ENCODE peak calls at places on chromosomes 12 and 14, in five cellular contexts. One of them, this sample, is unnamed.

GRCh38 chr14:73759183-73759713 is 45.1 kb upstream of the PNMA1 start:
- DNase-seq in heart left ventricle: peak
- DNase-seq in cardiac muscle cell: peak
- DNase-seq in psoas muscle: peak
- DNase-seq in GM12878: no peak
- DNase-seq in this sample: peak

GRCh38 chr14:63454863-63455622 is 88.1 kb downstream of the PPP2R5E start:
- DNase-seq in heart left ventricle: no peak
- DNase-seq in cardiac muscle cell: peak
- DNase-seq in psoas muscle: peak
- DNase-seq in GM12878: no peak
- DNase-seq in this sample: peak

GRCh38 chr12:78121969-78122610 is 291.4 kb downstream of the NAV3 start:
- DNase-seq in heart left ventricle: no peak
- DNase-seq in cardiac muscle cell: no peak
- DNase-seq in psoas muscle: no peak
- DNase-seq in GM12878: no peak
- DNase-seq in this sample: no peak

GRCh38 chr12:48903982-48904411 is 21.3 kb downstream of the FKBP11 start:
- DNase-seq in heart left ventricle: peak
- DNase-seq in cardiac muscle cell: peak
- DNase-seq in psoas muscle: peak
- DNase-seq in GM12878: peak
- DNase-seq in this sample: peak

GRCh38 chr12:52351196-52352059 is 15.9 kb downstream of the KRT85 start:
- DNase-seq in heart left ventricle: no peak
- DNase-seq in cardiac muscle cell: no peak
- DNase-seq in psoas muscle: no peak
- DNase-seq in GM12878: no peak
- DNase-seq in this sample: peak

GRCh38 chr12:5166976-5167375 is 123.3 kb downstream of the KCNA5 start:
- DNase-seq in heart left ventricle: no peak
- DNase-seq in cardiac muscle cell: peak
- DNase-seq in psoas muscle: no peak
- DNase-seq in GM12878: no peak
- DNase-seq in this sample: no peak

GRCh38 chr12:122073815-122074214 is 4.7 kb upstream of the MLXIP start:
- DNase-seq in heart left ventricle: no peak
- DNase-seq in cardiac muscle cell: no peak
- DNase-seq in psoas muscle: no peak
- DNase-seq in GM12878: no peak
- DNase-seq in this sample: no peak

GRCh38 chr14:105525861-105526780 is at the start of gene TMEM121:
- DNase-seq in heart left ventricle: no peak
- DNase-seq in cardiac muscle cell: no peak
- DNase-seq in psoas muscle: no peak
- DNase-seq in GM12878: no peak
- DNase-seq in this sample: peak

GRCh38 chr14:61564623-61565091 is 130.7 kb upstream of the HIF1A start:
- DNase-seq in heart left ventricle: no peak
- DNase-seq in cardiac muscle cell: peak
- DNase-seq in psoas muscle: no peak
- DNase-seq in GM12878: no peak
- DNase-seq in this sample: no peak

GRCh38 chr14:20855652-20856291 is 35.4 kb upstream of the RNASE3 start:
- DNase-seq in heart left ventricle: no peak
- DNase-seq in cardiac muscle cell: peak
- DNase-seq in psoas muscle: peak
- DNase-seq in GM12878: peak
- DNase-seq in this sample: peak

GRCh38 chr12:1234073-1234472 is 243.1 kb downstream of the ERC1 start:
- DNase-seq in heart left ventricle: no peak
- DNase-seq in cardiac muscle cell: peak
- DNase-seq in psoas muscle: no peak
- DNase-seq in GM12878: no peak
- DNase-seq in this sample: peak

GRCh38 chr14:80644826-80645225 is 296.7 kb downstream of the CEP128 start:
- DNase-seq in heart left ventricle: no peak
- DNase-seq in cardiac muscle cell: no peak
- DNase-seq in psoas muscle: no peak
- DNase-seq in GM12878: no peak
- DNase-seq in this sample: no peak

GRCh38 chr14:61927015-61927414 is 164.8 kb downstream of the SNAPC1 start:
- DNase-seq in heart left ventricle: no peak
- DNase-seq in cardiac muscle cell: no peak
- DNase-seq in psoas muscle: no peak
- DNase-seq in GM12878: no peak
- DNase-seq in this sample: no peak

GRCh38 chr12:49853671-49854070 is 10.8 kb upstream of the BCDIN3D start:
- DNase-seq in heart left ventricle: no peak
- DNase-seq in cardiac muscle cell: no peak
- DNase-seq in psoas muscle: no peak
- DNase-seq in GM12878: no peak
- DNase-seq in this sample: no peak

GRCh38 chr12:50934981-50935807 is 17.1 kb upstream of the HIGD1C start:
- DNase-seq in heart left ventricle: no peak
- DNase-seq in cardiac muscle cell: peak
- DNase-seq in psoas muscle: no peak
- DNase-seq in GM12878: no peak
- DNase-seq in this sample: no peak

GRCh38 chr12:13173537-13173936 is 23.0 kb upstream of the EMP1 start:
- DNase-seq in heart left ventricle: peak
- DNase-seq in cardiac muscle cell: peak
- DNase-seq in psoas muscle: peak
- DNase-seq in GM12878: peak
- DNase-seq in this sample: peak

GRCh38 chr12:57069522-57069921 is 9.1 kb downstream of the NEMP1 start:
- DNase-seq in heart left ventricle: no peak
- DNase-seq in cardiac muscle cell: peak
- DNase-seq in psoas muscle: peak
- DNase-seq in GM12878: no peak
- DNase-seq in this sample: peak

GRCh38 chr14:94385553-94386057 is 2.8 kb downstream of the SERPINA1 start:
- DNase-seq in heart left ventricle: no peak
- DNase-seq in cardiac muscle cell: no peak
- DNase-seq in psoas muscle: no peak
- DNase-seq in GM12878: no peak
- DNase-seq in this sample: no peak

GRCh38 chr12:69476276-69477017 is 6.3 kb downstream of the FRS2 start:
- DNase-seq in heart left ventricle: no peak
- DNase-seq in cardiac muscle cell: peak
- DNase-seq in psoas muscle: no peak
- DNase-seq in GM12878: no peak
- DNase-seq in this sample: peak

GRCh38 chr14:100532916-100533630 is 54.1 kb downstream of the BEGAIN start:
- DNase-seq in heart left ventricle: peak
- DNase-seq in cardiac muscle cell: peak
- DNase-seq in psoas muscle: peak
- DNase-seq in GM12878: no peak
- DNase-seq in this sample: peak

GRCh38 chr14:96638041-96638855 is 136.1 kb downstream of the PAPOLA start:
- DNase-seq in heart left ventricle: no peak
- DNase-seq in cardiac muscle cell: no peak
- DNase-seq in psoas muscle: no peak
- DNase-seq in GM12878: no peak
- DNase-seq in this sample: no peak

GRCh38 chr12:14935031-14935430 is 3.3 kb downstream of the ERP27 start:
- DNase-seq in heart left ventricle: no peak
- DNase-seq in cardiac muscle cell: no peak
- DNase-seq in psoas muscle: no peak
- DNase-seq in GM12878: no peak
- DNase-seq in this sample: no peak

GRCh38 chr12:19003110-19003509 is 126.4 kb upstream of the PLEKHA5 start:
- DNase-seq in heart left ventricle: no peak
- DNase-seq in cardiac muscle cell: peak
- DNase-seq in psoas muscle: no peak
- DNase-seq in GM12878: no peak
- DNase-seq in this sample: no peak

GRCh38 chr14:102464846-102465341 is 44.7 kb downstream of the ANKRD9 start:
- DNase-seq in heart left ventricle: no peak
- DNase-seq in cardiac muscle cell: no peak
- DNase-seq in psoas muscle: no peak
- DNase-seq in GM12878: no peak
- DNase-seq in this sample: no peak

GRCh38 chr12:106147956-106148355 is 9.2 kb upstream of the NUAK1 start:
- DNase-seq in heart left ventricle: peak
- DNase-seq in cardiac muscle cell: no peak
- DNase-seq in psoas muscle: peak
- DNase-seq in GM12878: no peak
- DNase-seq in this sample: peak

GRCh38 chr12:54026640-54027441 is 1.4 kb upstream of the HOXC6 start:
- DNase-seq in heart left ventricle: no peak
- DNase-seq in cardiac muscle cell: no peak
- DNase-seq in psoas muscle: no peak
- DNase-seq in GM12878: no peak
- DNase-seq in this sample: no peak

GRCh38 chr12:57130941-57131340 is 2.7 kb downstream of the LRP1 start:
- DNase-seq in heart left ventricle: no peak
- DNase-seq in cardiac muscle cell: no peak
- DNase-seq in psoas muscle: no peak
- DNase-seq in GM12878: no peak
- DNase-seq in this sample: no peak

GRCh38 chr14:97331058-97331457 is 533.9 kb downstream of the VRK1 start:
- DNase-seq in heart left ventricle: no peak
- DNase-seq in cardiac muscle cell: no peak
- DNase-seq in psoas muscle: no peak
- DNase-seq in GM12878: no peak
- DNase-seq in this sample: no peak

GRCh38 chr12:1351926-1352325 is 242.5 kb downstream of the FBXL14 start:
- DNase-seq in heart left ventricle: no peak
- DNase-seq in cardiac muscle cell: no peak
- DNase-seq in psoas muscle: no peak
- DNase-seq in GM12878: no peak
- DNase-seq in this sample: no peak

GRCh38 chr14:58712357-58712756 is 74.6 kb downstream of the DACT1 start:
- DNase-seq in heart left ventricle: no peak
- DNase-seq in cardiac muscle cell: peak
- DNase-seq in psoas muscle: no peak
- DNase-seq in GM12878: no peak
- DNase-seq in this sample: no peak

GRCh38 chr14:103707329-103708263 is 7.7 kb downstream of the XRCC3 start:
- DNase-seq in heart left ventricle: no peak
- DNase-seq in cardiac muscle cell: no peak
- DNase-seq in psoas muscle: no peak
- DNase-seq in GM12878: no peak
- DNase-seq in this sample: no peak

GRCh38 chr12:8628731-8629130 is 16.1 kb upstream of the AICDA start:
- DNase-seq in heart left ventricle: no peak
- DNase-seq in cardiac muscle cell: no peak
- DNase-seq in psoas muscle: no peak
- DNase-seq in GM12878: no peak
- DNase-seq in this sample: no peak

GRCh38 chr12:3752741-3753486 is at the start of gene CRACR2A:
- DNase-seq in heart left ventricle: peak
- DNase-seq in cardiac muscle cell: peak
- DNase-seq in psoas muscle: peak
- DNase-seq in GM12878: peak
- DNase-seq in this sample: peak
- H3K27ac ChIP-seq in heart left ventricle: peak
- H3K27ac ChIP-seq in cardiac muscle cell: no peak
- H3K27ac ChIP-seq in psoas muscle: peak
- H3K27ac ChIP-seq in GM12878: peak
- H3K27ac ChIP-seq in this sample: peak

DNA sequence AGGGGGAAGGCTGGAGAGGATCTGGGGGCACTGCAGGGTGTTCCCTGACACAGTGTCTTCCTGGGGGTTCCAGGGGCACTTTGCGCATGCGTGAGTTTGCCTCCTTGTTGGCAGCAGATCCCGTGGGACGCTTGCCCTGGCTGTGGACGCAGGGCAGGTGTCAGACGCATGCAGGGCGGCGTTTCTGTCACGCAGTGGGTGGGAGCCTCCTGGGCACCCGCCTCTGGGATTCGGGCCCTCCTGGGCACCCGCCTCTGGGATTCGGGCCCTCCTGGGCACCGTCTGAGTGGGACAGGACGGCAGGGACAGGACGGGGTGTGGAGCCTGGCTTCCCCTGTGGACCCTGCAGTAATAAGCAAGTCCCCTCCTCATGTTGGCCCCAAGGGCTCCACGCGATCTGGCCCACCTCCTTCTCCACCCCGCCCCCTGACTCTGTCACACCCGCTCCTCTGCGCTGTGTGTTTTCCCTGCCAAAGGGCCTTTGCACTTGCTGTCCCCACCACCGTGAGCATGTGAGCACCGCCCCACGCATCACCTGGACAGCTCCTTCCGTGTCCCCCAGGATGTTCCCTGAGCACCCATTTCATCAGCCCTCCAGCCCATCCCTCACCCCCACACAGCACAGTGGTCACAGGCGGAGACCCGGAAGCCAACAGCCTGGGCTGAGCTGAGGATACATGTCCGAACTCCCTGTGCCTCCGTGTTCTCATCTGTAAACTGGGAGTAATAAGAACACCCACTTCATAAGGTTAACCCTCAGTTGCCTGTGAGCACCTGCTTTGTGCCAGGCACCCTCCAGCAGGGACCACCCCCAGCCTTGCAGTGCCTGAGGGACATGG is 4.4 kb downstream of the MMP17 start:
- DNase-seq in heart left ventricle: peak
- DNase-seq in cardiac muscle cell: peak
- DNase-seq in psoas muscle: peak
- DNase-seq in GM12878: no peak
- DNase-seq in this sample: no peak
- H3K27ac ChIP-seq in heart left ventricle: no peak
- H3K27ac ChIP-seq in cardiac muscle cell: no peak
- H3K27ac ChIP-seq in psoas muscle: no peak
- H3K27ac ChIP-seq in GM12878: no peak
- H3K27ac ChIP-seq in this sample: no peak

DNA sequence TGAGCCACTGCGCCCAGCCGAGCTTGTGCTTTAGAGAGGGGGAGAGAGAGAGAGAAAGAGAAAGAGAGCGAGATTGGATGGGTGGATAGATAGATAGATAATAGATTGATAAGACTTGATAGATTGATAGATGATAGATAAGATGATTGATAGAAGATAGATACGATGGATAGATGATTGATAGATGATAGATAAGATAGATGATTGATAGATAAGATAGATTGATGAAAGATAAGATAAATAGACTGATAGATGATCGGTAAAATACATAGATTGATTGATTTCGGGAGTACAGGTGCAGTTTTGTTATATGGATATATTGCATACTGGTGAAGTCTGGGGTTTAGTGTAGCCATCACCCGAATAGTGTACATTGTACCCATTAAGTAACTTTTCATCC is 65.9 kb downstream of the SPRING1 start:
- DNase-seq in heart left ventricle: no peak
- DNase-seq in cardiac muscle cell: no peak
- DNase-seq in psoas muscle: no peak
- DNase-seq in GM12878: no peak
- DNase-seq in this sample: no peak
- H3K27ac ChIP-seq in heart left ventricle: no peak
- H3K27ac ChIP-seq in cardiac muscle cell: no peak
- H3K27ac ChIP-seq in psoas muscle: no peak
- H3K27ac ChIP-seq in GM12878: no peak
- H3K27ac ChIP-seq in this sample: no peak

DNA sequence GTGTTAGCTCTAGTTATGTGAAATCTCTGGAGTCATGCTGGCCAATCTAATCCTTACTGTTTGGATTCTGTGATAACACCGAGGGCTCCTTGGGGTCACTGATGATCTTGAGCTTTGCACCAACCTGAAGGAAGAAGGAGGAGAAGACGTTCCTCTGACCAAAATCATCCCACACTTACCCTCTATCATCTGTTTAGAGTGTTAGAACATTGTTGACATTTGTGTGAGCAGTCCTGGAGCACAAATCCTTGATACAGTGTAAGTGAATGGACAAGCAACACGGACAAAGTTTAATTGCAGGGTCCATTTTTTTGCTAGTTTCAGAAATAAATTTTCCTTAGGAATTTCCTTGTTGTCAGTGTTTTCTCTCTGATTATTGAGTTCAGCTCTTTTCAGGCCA is 181.7 kb downstream of the AKAP6 start:
- DNase-seq in heart left ventricle: no peak
- DNase-seq in cardiac muscle cell: no peak
- DNase-seq in psoas muscle: no peak
- DNase-seq in GM12878: no peak
- DNase-seq in this sample: no peak
- H3K27ac ChIP-seq in heart left ventricle: peak
- H3K27ac ChIP-seq in cardiac muscle cell: no peak
- H3K27ac ChIP-seq in psoas muscle: peak
- H3K27ac ChIP-seq in GM12878: no peak
- H3K27ac ChIP-seq in this sample: no peak

This sample was measured in thyroid gland.